ENCODE peak calls at places on chromosomes 2 and 18, in ten cellular contexts. I, S, Z, Q, V, C, D, H, Y and U are unnamed samples.

GRCh38 chr2:152598975-152599724 is 118.1 kb downstream of the PRPF40A start:
- DNase-seq in I (no peak), S (peak), Z (no peak), Q (no peak), V (no peak), C (no peak), D (no peak), H (peak), Y (no peak), U (no peak)

GRCh38 chr2:1736997-1737480 is 7.3 kb downstream of the PXDN start:
- DNase-seq in I (no peak), S (peak), Z (peak), Q (peak), V (no peak), C (peak), D (no peak), H (no peak), Y (peak), U (no peak)

GRCh38 chr2:69689969-69690368 is 46.4 kb upstream of the AAK1 start:
- DNase-seq in I (no peak), S (no peak), Z (no peak), Q (no peak), V (no peak), C (no peak), D (no peak), H (no peak), Y (no peak), U (no peak)

GRCh38 chr2:85797959-85798358 is 44.2 kb downstream of the ATOH8 start:
- DNase-seq in I (no peak), S (peak), Z (peak), Q (peak), V (no peak), C (peak), D (no peak), H (peak), Y (no peak), U (peak)

GRCh38 chr2:132608222-132608795 is 61.7 kb downstream of the LYPD1 start:
- DNase-seq in I (no peak), S (no peak), Z (peak), Q (no peak), V (no peak), C (no peak), D (no peak), H (no peak), Y (no peak), U (no peak)

GRCh38 chr18:5419601-5420000 is 124.1 kb upstream of the ZBTB14 start:
- DNase-seq in I (no peak), S (no peak), Z (no peak), Q (no peak), V (no peak), C (no peak), D (no peak), H (no peak), Y (no peak), U (no peak)

GRCh38 chr2:55839182-55839819 is 84.3 kb downstream of the EFEMP1 start:
- DNase-seq in I (no peak), S (peak), Z (peak), Q (peak), V (no peak), C (peak), D (peak), H (peak), Y (no peak), U (peak)

GRCh38 chr2:11667194-11667593 is 2.8 kb downstream of the NTSR2 start:
- DNase-seq in I (no peak), S (no peak), Z (no peak), Q (no peak), V (no peak), C (no peak), D (no peak), H (no peak), Y (peak), U (no peak)

GRCh38 chr2:195532628-195533271 is 124.3 kb upstream of the SLC39A10 start:
- DNase-seq in I (no peak), S (peak), Z (peak), Q (no peak), V (no peak), C (peak), D (no peak), H (no peak), Y (no peak), U (peak)

GRCh38 chr18:9333441-9334350 is 877 bp upstream of the TWSG1 start:
- DNase-seq in I (no peak), S (no peak), Z (no peak), Q (no peak), V (no peak), C (no peak), D (peak), H (peak), Y (peak), U (peak)

GRCh38 chr2:54438271-54438670 is 17.9 kb upstream of the SPTBN1 start:
- DNase-seq in I (no peak), S (no peak), Z (no peak), Q (peak), V (no peak), C (peak), D (no peak), H (no peak), Y (peak), U (no peak)

GRCh38 chr18:304887-305529 is 37.2 kb upstream of the THOC1 start:
- DNase-seq in I (no peak), S (peak), Z (peak), Q (peak), V (no peak), C (no peak), D (peak), H (no peak), Y (no peak), U (no peak)

GRCh38 chr2:109438773-109439191 is 175.0 kb downstream of the SEPTIN10 start:
- DNase-seq in I (no peak), S (peak), Z (peak), Q (peak), V (no peak), C (peak), D (peak), H (no peak), Y (peak), U (no peak)

GRCh38 chr18:75208055-75208835 is 694 bp downstream of the PTGR3 start:
- DNase-seq in I (no peak), S (peak), Z (peak), Q (no peak), V (peak), C (peak), D (peak), H (no peak), Y (peak), U (no peak)

GRCh38 chr2:85999131-85999831 is 106.4 kb downstream of the POLR1A start:
- DNase-seq in I (no peak), S (peak), Z (no peak), Q (peak), V (peak), C (peak), D (no peak), H (no peak), Y (peak), U (no peak)

GRCh38 chr2:10454505-10454904 is 6.4 kb upstream of the ODC1 start:
- DNase-seq in I (no peak), S (peak), Z (peak), Q (no peak), V (peak), C (no peak), D (no peak), H (no peak), Y (no peak), U (no peak)

GRCh38 chr2:61832183-61832841 is 21.5 kb downstream of the FAM161A start:
- DNase-seq in I (no peak), S (no peak), Z (no peak), Q (no peak), V (no peak), C (no peak), D (no peak), H (no peak), Y (no peak), U (no peak)

GRCh38 chr2:740446-741293 is 63.5 kb upstream of the TMEM18 start:
- DNase-seq in I (no peak), S (peak), Z (peak), Q (peak), V (peak), C (peak), D (peak), H (peak), Y (peak), U (peak)

GRCh38 chr2:179751184-179751809 is 110.1 kb downstream of the ZNF385B start:
- DNase-seq in I (no peak), S (peak), Z (peak), Q (peak), V (no peak), C (peak), D (no peak), H (peak), Y (no peak), U (peak)

GRCh38 chr18:26902296-26902695 is 36.8 kb upstream of the AQP4 start:
- DNase-seq in I (peak), S (no peak), Z (no peak), Q (no peak), V (no peak), C (no peak), D (no peak), H (no peak), Y (no peak), U (no peak)

GRCh38 chr18:76446321-76446720 is 48.7 kb downstream of the ZNF516 start:
- DNase-seq in I (no peak), S (no peak), Z (no peak), Q (no peak), V (no peak), C (no peak), D (no peak), H (no peak), Y (peak), U (no peak)

GRCh38 chr2:188326669-188327301 is 35.1 kb downstream of the GULP1 start:
- DNase-seq in I (no peak), S (peak), Z (peak), Q (no peak), V (no peak), C (peak), D (peak), H (no peak), Y (no peak), U (no peak)

GRCh38 chr2:238289574-238289973 is 1.2 kb upstream of the PER2 start:
- DNase-seq in I (no peak), S (no peak), Z (no peak), Q (no peak), V (no peak), C (no peak), D (no peak), H (no peak), Y (peak), U (no peak)

GRCh38 chr2:159713691-159714585 is 1.6 kb downstream of the MARCHF7 start:
- DNase-seq in I (no peak), S (peak), Z (peak), Q (peak), V (no peak), C (peak), D (no peak), H (peak), Y (no peak), U (no peak)

GRCh38 chr18:43160509-43160908 is 45.0 kb upstream of the RIT2 start:
- DNase-seq in I (no peak), S (peak), Z (no peak), Q (no peak), V (no peak), C (peak), D (no peak), H (no peak), Y (no peak), U (no peak)

GRCh38 chr2:26000561-26001211 is 18.4 kb upstream of the KIF3C start:
- DNase-seq in I (no peak), S (peak), Z (peak), Q (no peak), V (no peak), C (no peak), D (no peak), H (no peak), Y (no peak), U (no peak)

GRCh38 chr2:63819256-63819655 is 22.4 kb upstream of the UGP2 start:
- DNase-seq in I (no peak), S (no peak), Z (no peak), Q (no peak), V (no peak), C (no peak), D (no peak), H (no peak), Y (no peak), U (no peak)

GRCh38 chr2:1727796-1728474 is 16.4 kb downstream of the PXDN start:
- DNase-seq in I (no peak), S (no peak), Z (no peak), Q (no peak), V (no peak), C (no peak), D (no peak), H (no peak), Y (peak), U (no peak)

GRCh38 chr2:233351423-233351822 is 2.9 kb upstream of the DGKD start:
- DNase-seq in I (no peak), S (peak), Z (no peak), Q (no peak), V (no peak), C (no peak), D (no peak), H (no peak), Y (no peak), U (no peak)

GRCh38 chr18:37452015-37452414 is 113.6 kb downstream of the CELF4 start:
- DNase-seq in I (no peak), S (no peak), Z (no peak), Q (no peak), V (no peak), C (no peak), D (peak), H (no peak), Y (no peak), U (no peak)

GRCh38 chr2:55707751-55708150 is 14.1 kb upstream of the PNPT1 start:
- DNase-seq in I (no peak), S (no peak), Z (no peak), Q (no peak), V (no peak), C (no peak), D (peak), H (no peak), Y (no peak), U (no peak)

GRCh38 chr2:188158337-188159100 is 133.2 kb upstream of the GULP1 start:
- DNase-seq in I (no peak), S (no peak), Z (no peak), Q (no peak), V (no peak), C (no peak), D (no peak), H (no peak), Y (no peak), U (peak)

GRCh38 chr2:17754773-17755425 is 961 bp downstream of the GEN1 start:
- DNase-seq in I (no peak), S (no peak), Z (no peak), Q (no peak), V (no peak), C (no peak), D (no peak), H (no peak), Y (no peak), U (no peak)

GRCh38 chr2:20916604-20917286 is 93.8 kb upstream of the LDAH start:
- DNase-seq in I (no peak), S (peak), Z (peak), Q (no peak), V (no peak), C (peak), D (no peak), H (peak), Y (no peak), U (peak)

GRCh38 chr2:241767464-241768250 is 9.0 kb upstream of the GAL3ST2 start:
- DNase-seq in I (no peak), S (no peak), Z (no peak), Q (no peak), V (no peak), C (no peak), D (no peak), H (no peak), Y (peak), U (no peak)

GRCh38 chr18:32274307-32274706 is 84.5 kb downstream of the MEP1B start:
- DNase-seq in I (no peak), S (no peak), Z (no peak), Q (no peak), V (no peak), C (no peak), D (peak), H (no peak), Y (no peak), U (no peak)

GRCh38 chr2:187302619-187303018 is 145.4 kb downstream of the CALCRL start:
- DNase-seq in I (no peak), S (peak), Z (peak), Q (peak), V (no peak), C (peak), D (no peak), H (no peak), Y (no peak), U (no peak)

GRCh38 chr2:85446296-85447221 is 28.0 kb downstream of the SH2D6 start:
- DNase-seq in I (no peak), S (no peak), Z (peak), Q (no peak), V (no peak), C (no peak), D (no peak), H (no peak), Y (no peak), U (no peak)

GRCh38 chr2:191571163-191571769 is 106.7 kb upstream of the NABP1 start:
- DNase-seq in I (no peak), S (peak), Z (peak), Q (peak), V (no peak), C (peak), D (peak), H (peak), Y (no peak), U (peak)